ENCODE peak calls at places on chromosome 15, in eight cellular contexts. One of them, this sample, is unnamed. For H3K4me1, the result is how much of the 10 kb centered on the place peaks cover.

GRCh38 chr15:99435761-99436346 is 129.9 kb upstream of the MEF2A start:
- DNase-seq in BE2C: peak
- DNase-seq in SJSA1: no peak
- DNase-seq in hepatocyte: no peak
- DNase-seq in Karpas-422: no peak
- DNase-seq in CD8-positive, alpha-beta memory T cell: no peak
- DNase-seq in neural progenitor cell: no peak
- DNase-seq in naive thymus-derived CD4-positive, alpha-beta T cell: no peak
- DNase-seq in this sample: no peak

GRCh38 chr15:57079446-57079845 is 161.0 kb downstream of the TCF12 start:
- DNase-seq in BE2C: no peak
- DNase-seq in SJSA1: no peak
- DNase-seq in hepatocyte: no peak
- DNase-seq in Karpas-422: peak
- DNase-seq in CD8-positive, alpha-beta memory T cell: no peak
- DNase-seq in neural progenitor cell: peak
- DNase-seq in naive thymus-derived CD4-positive, alpha-beta T cell: no peak
- DNase-seq in this sample: no peak

GRCh38 chr15:60228096-60228495 is 169.7 kb downstream of the ANXA2 start:
- DNase-seq in BE2C: no peak
- DNase-seq in SJSA1: no peak
- DNase-seq in hepatocyte: peak
- DNase-seq in Karpas-422: no peak
- DNase-seq in CD8-positive, alpha-beta memory T cell: no peak
- DNase-seq in neural progenitor cell: no peak
- DNase-seq in naive thymus-derived CD4-positive, alpha-beta T cell: no peak
- DNase-seq in this sample: no peak

GRCh38 chr15:101652783-101653430 is 726 bp upstream of the TM2D3 start:
- DNase-seq in BE2C: peak
- DNase-seq in SJSA1: peak
- DNase-seq in hepatocyte: no peak
- DNase-seq in Karpas-422: peak
- DNase-seq in CD8-positive, alpha-beta memory T cell: no peak
- DNase-seq in neural progenitor cell: no peak
- DNase-seq in naive thymus-derived CD4-positive, alpha-beta T cell: no peak
- DNase-seq in this sample: no peak

GRCh38 chr15:44308415-44308814 is 19.9 kb downstream of the GOLM2 start:
- DNase-seq in BE2C: no peak
- DNase-seq in SJSA1: no peak
- DNase-seq in hepatocyte: no peak
- DNase-seq in Karpas-422: peak
- DNase-seq in CD8-positive, alpha-beta memory T cell: no peak
- DNase-seq in neural progenitor cell: no peak
- DNase-seq in naive thymus-derived CD4-positive, alpha-beta T cell: no peak
- DNase-seq in this sample: no peak

GRCh38 chr15:48547305-48547704 is 98.2 kb downstream of the FBN1 start:
- DNase-seq in BE2C: no peak
- DNase-seq in SJSA1: peak
- DNase-seq in hepatocyte: no peak
- DNase-seq in Karpas-422: no peak
- DNase-seq in CD8-positive, alpha-beta memory T cell: no peak
- DNase-seq in neural progenitor cell: no peak
- DNase-seq in naive thymus-derived CD4-positive, alpha-beta T cell: no peak
- DNase-seq in this sample: no peak

GRCh38 chr15:69987492-69988482 is 109.9 kb downstream of the TLE3 start:
- DNase-seq in BE2C: no peak
- DNase-seq in SJSA1: no peak
- DNase-seq in hepatocyte: no peak
- DNase-seq in Karpas-422: no peak
- DNase-seq in CD8-positive, alpha-beta memory T cell: no peak
- DNase-seq in neural progenitor cell: no peak
- DNase-seq in naive thymus-derived CD4-positive, alpha-beta T cell: no peak
- DNase-seq in this sample: no peak

GRCh38 chr15:67185051-67185450 is 69.4 kb downstream of the AAGAB start:
- DNase-seq in BE2C: no peak
- DNase-seq in SJSA1: no peak
- DNase-seq in hepatocyte: no peak
- DNase-seq in Karpas-422: no peak
- DNase-seq in CD8-positive, alpha-beta memory T cell: no peak
- DNase-seq in neural progenitor cell: no peak
- DNase-seq in naive thymus-derived CD4-positive, alpha-beta T cell: no peak
- DNase-seq in this sample: no peak

GRCh38 chr15:95872366-95872771 is 458.1 kb upstream of the NR2F2 start:
- DNase-seq in BE2C: no peak
- DNase-seq in SJSA1: no peak
- DNase-seq in hepatocyte: peak
- DNase-seq in Karpas-422: no peak
- DNase-seq in CD8-positive, alpha-beta memory T cell: no peak
- DNase-seq in neural progenitor cell: no peak
- DNase-seq in naive thymus-derived CD4-positive, alpha-beta T cell: no peak
- DNase-seq in this sample: no peak

GRCh38 chr15:93359037-93359779 is 270.2 kb upstream of the RGMA start:
- DNase-seq in BE2C: no peak
- DNase-seq in SJSA1: no peak
- DNase-seq in hepatocyte: peak
- DNase-seq in Karpas-422: no peak
- DNase-seq in CD8-positive, alpha-beta memory T cell: no peak
- DNase-seq in neural progenitor cell: no peak
- DNase-seq in naive thymus-derived CD4-positive, alpha-beta T cell: no peak
- DNase-seq in this sample: no peak

GRCh38 chr15:93366387-93367100 is 277.5 kb upstream of the RGMA start:
- DNase-seq in BE2C: no peak
- DNase-seq in SJSA1: no peak
- DNase-seq in hepatocyte: no peak
- DNase-seq in Karpas-422: no peak
- DNase-seq in CD8-positive, alpha-beta memory T cell: no peak
- DNase-seq in neural progenitor cell: peak
- DNase-seq in naive thymus-derived CD4-positive, alpha-beta T cell: no peak
- DNase-seq in this sample: no peak

GRCh38 chr15:93362203-93362602 is 273.2 kb upstream of the RGMA start:
- DNase-seq in BE2C: no peak
- DNase-seq in SJSA1: no peak
- DNase-seq in hepatocyte: no peak
- DNase-seq in Karpas-422: no peak
- DNase-seq in CD8-positive, alpha-beta memory T cell: no peak
- DNase-seq in neural progenitor cell: peak
- DNase-seq in naive thymus-derived CD4-positive, alpha-beta T cell: no peak
- DNase-seq in this sample: no peak

GRCh38 chr15:93359780-93360161 is 270.8 kb upstream of the RGMA start:
- DNase-seq in BE2C: no peak
- DNase-seq in SJSA1: peak
- DNase-seq in hepatocyte: peak
- DNase-seq in Karpas-422: no peak
- DNase-seq in CD8-positive, alpha-beta memory T cell: no peak
- DNase-seq in neural progenitor cell: no peak
- DNase-seq in naive thymus-derived CD4-positive, alpha-beta T cell: no peak
- DNase-seq in this sample: no peak

GRCh38 chr15:93362821-93363220 is 273.8 kb upstream of the RGMA start:
- DNase-seq in BE2C: no peak
- DNase-seq in SJSA1: no peak
- DNase-seq in hepatocyte: peak
- DNase-seq in Karpas-422: no peak
- DNase-seq in CD8-positive, alpha-beta memory T cell: no peak
- DNase-seq in neural progenitor cell: peak
- DNase-seq in naive thymus-derived CD4-positive, alpha-beta T cell: no peak
- DNase-seq in this sample: no peak
- H3K4me1 ChIP-seq in BE2C: under half
- H3K4me1 ChIP-seq in SJSA1: under half
- H3K4me1 ChIP-seq in hepatocyte: under half
- H3K4me1 ChIP-seq in Karpas-422: under half
- H3K4me1 ChIP-seq in CD8-positive, alpha-beta memory T cell: under half
- H3K4me1 ChIP-seq in neural progenitor cell: half or more
- H3K4me1 ChIP-seq in naive thymus-derived CD4-positive, alpha-beta T cell: under half
- H3K4me1 ChIP-seq in this sample: under half

GRCh38 chr15:89802986-89803820 is 11.4 kb downstream of the ANPEP start:
- DNase-seq in BE2C: no peak
- DNase-seq in SJSA1: no peak
- DNase-seq in hepatocyte: no peak
- DNase-seq in Karpas-422: no peak
- DNase-seq in CD8-positive, alpha-beta memory T cell: no peak
- DNase-seq in neural progenitor cell: no peak
- DNase-seq in naive thymus-derived CD4-positive, alpha-beta T cell: no peak
- DNase-seq in this sample: no peak

GRCh38 chr15:89806217-89806564 is 8.5 kb downstream of the ANPEP start:
- DNase-seq in BE2C: no peak
- DNase-seq in SJSA1: no peak
- DNase-seq in hepatocyte: no peak
- DNase-seq in Karpas-422: no peak
- DNase-seq in CD8-positive, alpha-beta memory T cell: no peak
- DNase-seq in neural progenitor cell: no peak
- DNase-seq in naive thymus-derived CD4-positive, alpha-beta T cell: no peak
- DNase-seq in this sample: no peak

GRCh38 chr15:89805241-89806216 is 9.1 kb downstream of the ANPEP start:
- DNase-seq in BE2C: no peak
- DNase-seq in SJSA1: no peak
- DNase-seq in hepatocyte: no peak
- DNase-seq in Karpas-422: no peak
- DNase-seq in CD8-positive, alpha-beta memory T cell: no peak
- DNase-seq in neural progenitor cell: no peak
- DNase-seq in naive thymus-derived CD4-positive, alpha-beta T cell: no peak
- DNase-seq in this sample: no peak

GRCh38 chr15:89802231-89802928 is 12.3 kb downstream of the ANPEP start:
- DNase-seq in BE2C: no peak
- DNase-seq in SJSA1: no peak
- DNase-seq in hepatocyte: no peak
- DNase-seq in Karpas-422: no peak
- DNase-seq in CD8-positive, alpha-beta memory T cell: no peak
- DNase-seq in neural progenitor cell: no peak
- DNase-seq in naive thymus-derived CD4-positive, alpha-beta T cell: no peak
- DNase-seq in this sample: no peak

DNA sequence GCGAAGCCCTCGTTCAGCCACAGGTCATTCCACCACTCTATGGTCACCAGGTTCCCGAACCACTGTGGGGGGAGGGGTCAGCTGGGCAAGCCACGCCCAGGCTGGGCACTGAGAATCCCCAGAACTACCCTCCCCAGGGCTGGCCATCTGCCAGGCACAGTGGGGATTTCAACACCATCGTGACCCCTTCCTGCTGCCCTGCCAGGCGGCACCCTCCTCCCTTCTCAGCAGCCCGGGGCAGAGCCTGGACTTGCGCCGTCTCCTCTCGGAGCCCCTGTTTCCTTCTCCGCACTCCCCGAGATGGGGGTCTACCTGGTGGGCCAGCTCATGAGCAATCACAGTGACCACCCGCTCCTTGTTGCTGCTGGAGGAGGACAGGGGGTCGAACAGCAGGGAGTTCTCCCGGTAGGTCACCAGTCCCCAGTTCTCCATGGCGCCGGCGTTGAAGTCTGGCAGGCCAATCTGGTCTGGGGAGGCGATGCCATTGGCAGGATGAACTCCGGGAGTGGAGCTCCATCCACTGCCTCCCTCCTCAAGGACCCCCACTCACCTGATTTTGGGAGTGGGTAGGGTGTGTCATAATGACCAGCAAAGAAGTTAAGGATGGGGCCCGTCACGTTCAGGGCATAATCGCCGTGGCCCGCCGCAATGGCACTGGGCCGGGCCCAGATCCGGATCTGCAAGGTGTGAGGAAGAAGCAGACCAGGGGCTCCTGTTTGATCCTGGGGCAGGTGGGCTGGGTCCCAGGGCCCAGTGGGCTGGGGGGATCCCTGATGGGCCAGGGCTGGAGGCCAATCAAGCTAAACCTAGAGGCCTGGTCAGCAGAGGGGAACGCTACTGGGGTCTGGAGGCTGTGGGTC is 10.5 kb downstream of the ANPEP start:
- DNase-seq in BE2C: no peak
- DNase-seq in SJSA1: no peak
- DNase-seq in hepatocyte: no peak
- DNase-seq in Karpas-422: no peak
- DNase-seq in CD8-positive, alpha-beta memory T cell: no peak
- DNase-seq in neural progenitor cell: no peak
- DNase-seq in naive thymus-derived CD4-positive, alpha-beta T cell: no peak
- DNase-seq in this sample: no peak
- H3K4me3 ChIP-seq in BE2C: no peak
- H3K4me3 ChIP-seq in SJSA1: no peak
- H3K4me3 ChIP-seq in hepatocyte: no peak
- H3K4me3 ChIP-seq in Karpas-422: no peak
- H3K4me3 ChIP-seq in CD8-positive, alpha-beta memory T cell: no peak
- H3K4me3 ChIP-seq in neural progenitor cell: no peak
- H3K4me3 ChIP-seq in naive thymus-derived CD4-positive, alpha-beta T cell: no peak
- H3K4me3 ChIP-seq in this sample: no peak

GRCh38 chr15:100614918-100615317 is 12.5 kb downstream of the ASB7 start:
- DNase-seq in BE2C: no peak
- DNase-seq in SJSA1: no peak
- DNase-seq in hepatocyte: no peak
- DNase-seq in Karpas-422: no peak
- DNase-seq in CD8-positive, alpha-beta memory T cell: no peak
- DNase-seq in neural progenitor cell: no peak
- DNase-seq in naive thymus-derived CD4-positive, alpha-beta T cell: no peak
- DNase-seq in this sample: no peak

GRCh38 chr15:100615801-100616200 is 13.4 kb downstream of the ASB7 start:
- DNase-seq in BE2C: no peak
- DNase-seq in SJSA1: no peak
- DNase-seq in hepatocyte: no peak
- DNase-seq in Karpas-422: no peak
- DNase-seq in CD8-positive, alpha-beta memory T cell: no peak
- DNase-seq in neural progenitor cell: no peak
- DNase-seq in naive thymus-derived CD4-positive, alpha-beta T cell: no peak
- DNase-seq in this sample: no peak

GRCh38 chr15:100612539-100612938 is 10.2 kb downstream of the ASB7 start:
- DNase-seq in BE2C: no peak
- DNase-seq in SJSA1: no peak
- DNase-seq in hepatocyte: no peak
- DNase-seq in Karpas-422: no peak
- DNase-seq in CD8-positive, alpha-beta memory T cell: no peak
- DNase-seq in neural progenitor cell: no peak
- DNase-seq in naive thymus-derived CD4-positive, alpha-beta T cell: no peak
- DNase-seq in this sample: no peak

GRCh38 chr15:100614336-100614735 is 11.9 kb downstream of the ASB7 start:
- DNase-seq in BE2C: no peak
- DNase-seq in SJSA1: no peak
- DNase-seq in hepatocyte: no peak
- DNase-seq in Karpas-422: no peak
- DNase-seq in CD8-positive, alpha-beta memory T cell: no peak
- DNase-seq in neural progenitor cell: no peak
- DNase-seq in naive thymus-derived CD4-positive, alpha-beta T cell: no peak
- DNase-seq in this sample: no peak

DNA sequence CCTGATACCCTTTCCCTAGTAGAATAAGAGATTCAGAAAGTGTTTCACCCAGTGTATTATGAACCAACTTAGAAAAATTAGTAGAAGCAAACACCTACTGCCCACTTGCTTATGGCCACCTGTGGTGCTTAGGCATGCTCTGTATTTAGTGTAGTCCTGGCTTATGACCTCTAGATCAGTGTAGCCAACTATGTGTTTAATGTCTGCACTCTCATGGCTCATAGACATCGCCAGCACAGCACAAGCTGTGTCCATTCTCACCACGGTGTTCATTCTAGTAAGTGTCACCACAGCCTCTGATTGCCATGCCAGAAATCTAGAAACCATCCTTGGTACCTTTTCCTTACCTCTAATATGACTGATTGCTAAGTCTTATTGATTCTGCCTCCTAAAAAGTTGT is 14.3 kb downstream of the ASB7 start:
- DNase-seq in BE2C: no peak
- DNase-seq in SJSA1: no peak
- DNase-seq in hepatocyte: no peak
- DNase-seq in Karpas-422: no peak
- DNase-seq in CD8-positive, alpha-beta memory T cell: no peak
- DNase-seq in neural progenitor cell: no peak
- DNase-seq in naive thymus-derived CD4-positive, alpha-beta T cell: no peak
- DNase-seq in this sample: no peak
- H3K4me1 ChIP-seq in BE2C: under half
- H3K4me1 ChIP-seq in SJSA1: under half
- H3K4me1 ChIP-seq in hepatocyte: under half
- H3K4me1 ChIP-seq in Karpas-422: under half
- H3K4me1 ChIP-seq in CD8-positive, alpha-beta memory T cell: under half
- H3K4me1 ChIP-seq in neural progenitor cell: under half
- H3K4me1 ChIP-seq in naive thymus-derived CD4-positive, alpha-beta T cell: under half
- H3K4me1 ChIP-seq in this sample: under half

GRCh38 chr15:79964232-79964820 is 6.7 kb downstream of the BCL2A1 start:
- DNase-seq in BE2C: no peak
- DNase-seq in SJSA1: no peak
- DNase-seq in hepatocyte: no peak
- DNase-seq in Karpas-422: no peak
- DNase-seq in CD8-positive, alpha-beta memory T cell: no peak
- DNase-seq in neural progenitor cell: no peak
- DNase-seq in naive thymus-derived CD4-positive, alpha-beta T cell: no peak
- DNase-seq in this sample: no peak
- H3K4me3 ChIP-seq in BE2C: no peak
- H3K4me3 ChIP-seq in SJSA1: no peak
- H3K4me3 ChIP-seq in hepatocyte: no peak
- H3K4me3 ChIP-seq in Karpas-422: no peak
- H3K4me3 ChIP-seq in CD8-positive, alpha-beta memory T cell: no peak
- H3K4me3 ChIP-seq in neural progenitor cell: no peak
- H3K4me3 ChIP-seq in naive thymus-derived CD4-positive, alpha-beta T cell: no peak
- H3K4me3 ChIP-seq in this sample: no peak